ENCODE peak calls at places on chromosomes 1 and 21, in five cellular contexts. I, E, P, M and G are unnamed samples.

GRCh38 chr21:36419996-36420395 is 34.8 kb downstream of the CHAF1B start:
- DNase-seq in I (peak; percentile 63), M (no peak), E (peak; percentile 91), P (peak; percentile 92), G (peak; percentile 84)

GRCh38 chr1:174659823-174660222 is 212.1 kb downstream of the GPR52 start:
- DNase-seq in M (no peak), P (peak; percentile 61), E (no peak), I (peak; percentile 4), G (no peak)

GRCh38 chr1:15381805-15382204 is 27.9 kb upstream of the EFHD2 start:
- DNase-seq in M (no peak), I (no peak), E (no peak), P (no peak), G (no peak)

GRCh38 chr1:115400891-115401290 is 62.8 kb upstream of the NGF start:
- DNase-seq in M (no peak), I (no peak), E (no peak), P (no peak), G (no peak)

GRCh38 chr21:26212220-26212619 is 41.6 kb upstream of the APP start:
- DNase-seq in P (no peak), I (no peak), M (no peak), E (no peak), G (no peak)

GRCh38 chr1:225882008-225882698 is at the start of gene TMEM63A:
- DNase-seq in I (peak; percentile 82), E (peak; percentile 97), M (peak; percentile 40), P (peak; percentile 76), G (peak; percentile 92)

GRCh38 chr1:235557495-235557894 is 53.2 kb upstream of the B3GALNT2 start:
- DNase-seq in P (no peak), M (no peak), I (no peak), E (peak; percentile 53), G (no peak)

GRCh38 chr1:68975534-68975933 is 478.7 kb upstream of the DEPDC1 start:
- DNase-seq in P (no peak), I (no peak), M (no peak), E (no peak), G (no peak)

GRCh38 chr1:201608635-201609395 is 69.9 kb downstream of the NAV1 start:
- DNase-seq in M (no peak), E (no peak), I (no peak), P (peak; percentile 29), G (no peak)

GRCh38 chr1:72399807-72400206 is 117.5 kb upstream of the NEGR1 start:
- DNase-seq in P (no peak), M (no peak), E (no peak), I (no peak), G (no peak)

GRCh38 chr21:21148009-21148408 is 149.8 kb downstream of the NCAM2 start:
- DNase-seq in E (no peak), M (no peak), P (no peak), I (no peak), G (no peak)

GRCh38 chr1:153919879-153920852 is 2.6 kb downstream of the GATAD2B start:
- DNase-seq in E (no peak), P (peak; percentile 42), M (no peak), I (no peak), G (no peak)

GRCh38 chr21:45142469-45142868 is 68.1 kb downstream of the ADARB1 start:
- DNase-seq in M (no peak), P (peak; percentile 84), E (no peak), I (no peak), G (no peak)

GRCh38 chr1:211579434-211580302 is 707 bp upstream of the SLC30A1 start:
- DNase-seq in M (no peak), P (peak; percentile 23), E (no peak), I (peak; percentile 87), G (peak; percentile 48)

GRCh38 chr1:174262747-174263241 is 103.5 kb downstream of the RABGAP1L start:
- DNase-seq in E (peak; percentile 42), I (peak; percentile 46), P (peak; percentile 65), M (peak; percentile 11), G (peak; percentile 53)

GRCh38 chr1:158019177-158019868 is 25.9 kb downstream of the KIRREL1 start:
- DNase-seq in M (no peak), P (peak; percentile 94), I (peak; percentile 42), E (no peak), G (peak; percentile 76)

GRCh38 chr1:217090073-217090911 is 367.1 kb upstream of the ESRRG start:
- DNase-seq in E (no peak), I (no peak), P (no peak), M (no peak), G (no peak)

GRCh38 chr1:206540044-206540758 is 32.9 kb downstream of the RASSF5 start:
- DNase-seq in I (no peak), P (no peak), M (no peak), E (no peak), G (no peak)

GRCh38 chr1:163174524-163175437 is 27.9 kb downstream of the RGS5 start:
- DNase-seq in P (peak; percentile 65), I (peak; percentile 20), M (no peak), E (peak; percentile 16), G (peak; percentile 26)

GRCh38 chr1:111110197-111110899 is 29.5 kb downstream of the DRAM2 start:
- DNase-seq in M (no peak), I (peak; percentile 77), E (no peak), P (peak; percentile 41), G (no peak)

GRCh38 chr1:204286323-204286714 is 72.5 kb upstream of the GOLT1A start:
- DNase-seq in M (no peak), I (no peak), E (no peak), P (no peak), G (no peak)

GRCh38 chr1:231663211-231663792 is 36.7 kb downstream of the DISC1 start:
- DNase-seq in M (no peak), E (no peak), P (peak; percentile 46), I (peak; percentile 41), G (no peak)

GRCh38 chr1:63829349-63830327 is 55.8 kb downstream of the ROR1 start:
- DNase-seq in I (no peak), M (no peak), P (no peak), E (no peak), G (no peak)

GRCh38 chr1:1678581-1679380 is 13.8 kb downstream of the SLC35E2B start:
- DNase-seq in P (no peak), M (peak; percentile 23), I (peak; percentile 86), E (peak; percentile 67), G (peak; percentile 12)

GRCh38 chr1:33455537-33456301 is 16.7 kb upstream of the ZSCAN20 start:
- DNase-seq in I (peak; percentile 26), M (no peak), E (peak; percentile 50), P (peak; percentile 90), G (peak; percentile 69)

GRCh38 chr1:54334996-54335395 is 71.2 kb downstream of the SSBP3 start:
- DNase-seq in M (no peak), E (no peak), I (no peak), P (peak; percentile 85), G (no peak)

GRCh38 chr1:229554886-229555621 is 3.5 kb downstream of the ABCB10 start:
- DNase-seq in E (peak; percentile 93), M (no peak), P (no peak), I (no peak), G (no peak)

GRCh38 chr1:221557024-221557423 is 184.9 kb downstream of the DUSP10 start:
- DNase-seq in I (no peak), E (no peak), M (no peak), P (no peak), G (no peak)

GRCh38 chr21:15004721-15005370 is 60.0 kb downstream of the NRIP1 start:
- DNase-seq in M (no peak), I (no peak), P (peak; percentile 73), E (no peak), G (no peak)

GRCh38 chr1:27650527-27651175 is 15.7 kb upstream of the FGR start:
- DNase-seq in E (no peak), M (no peak), I (peak; percentile 43), P (peak; percentile 70), G (no peak)

GRCh38 chr1:157671895-157672294 is 28.7 kb downstream of the FCRL3 start:
- DNase-seq in E (no peak), I (no peak), M (no peak), P (no peak), G (no peak)

GRCh38 chr21:29819675-29820337 is 120.0 kb downstream of the GRIK1 start:
- DNase-seq in P (no peak), E (no peak), M (no peak), I (no peak), G (no peak)

GRCh38 chr1:66373072-66373685 is 160.8 kb upstream of the SGIP1 start:
- DNase-seq in I (no peak), P (no peak), E (no peak), M (no peak), G (no peak)

GRCh38 chr1:39892611-39893595 is 8.8 kb downstream of the MYCL start:
- DNase-seq in I (peak; percentile 23), P (peak; percentile 81), M (no peak), E (peak; percentile 67), G (peak; percentile 22)

GRCh38 chr1:110119843-110120242 is 7.6 kb downstream of the UBL4B start:
- DNase-seq in P (no peak), E (no peak), I (no peak), M (no peak), G (no peak)

GRCh38 chr21:38950388-38951094 is 144.8 kb downstream of the ETS2 start:
- DNase-seq in I (no peak), M (no peak), P (peak; percentile 49), E (no peak), G (no peak)
- TF ChIP-seq SMC3 in I (no peak), M (no peak), P (no peak), E (no peak), G (no peak)

GRCh38 chr21:43826623-43826974 is 37.2 kb downstream of the RRP1 start:
- DNase-seq in I (no peak), P (no peak), E (no peak), M (no peak), G (no peak)
- TF ChIP-seq POLR2A in I (no peak), P (no peak), E (no peak), M (no peak), G (no peak)

DNA sequence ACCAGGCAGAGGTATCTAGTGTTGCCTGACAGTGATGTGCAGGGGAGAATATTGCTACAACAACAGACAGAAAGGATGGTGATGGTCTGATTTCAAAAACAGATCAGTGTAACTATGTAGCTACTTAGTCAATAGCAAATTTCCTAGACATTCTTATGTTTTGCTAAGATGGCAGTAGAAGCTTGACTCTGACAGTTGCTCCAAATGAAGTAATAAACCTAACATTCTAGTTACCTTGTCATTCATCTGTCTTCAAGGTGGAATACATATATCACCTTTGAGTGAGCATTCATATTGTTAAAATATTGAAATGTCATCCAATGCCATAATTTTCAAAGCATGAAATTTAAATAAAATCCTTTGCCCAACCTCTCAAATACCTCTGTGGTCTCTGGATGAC is 617.4 kb downstream of the USP25 start:
- DNase-seq in E (no peak), I (no peak), M (no peak), P (no peak), G (no peak)
- TF ChIP-seq SMC3 in E (no peak), I (no peak), M (no peak), P (no peak), G (no peak)

GRCh38 chr1:47181095-47181954 is 8.5 kb downstream of the PDZK1IP1 start:
- DNase-seq in I (no peak), M (no peak), E (peak; percentile 99), P (no peak), G (no peak)

GRCh38 chr1:47180603-47181094 is 9.2 kb downstream of the PDZK1IP1 start:
- DNase-seq in P (no peak), M (no peak), E (no peak), I (no peak), G (no peak)

GRCh38 chr1:47179023-47179987 is 10.5 kb downstream of the PDZK1IP1 start:
- DNase-seq in I (peak; percentile 89), P (peak; percentile 91), M (peak; percentile 60), E (peak; percentile 86), G (peak; percentile 92)

GRCh38 chr1:47178665-47179022 is 11.2 kb downstream of the PDZK1IP1 start:
- DNase-seq in E (no peak), P (no peak), M (no peak), I (no peak), G (no peak)

GRCh38 chr1:47179988-47180563 is 9.8 kb downstream of the PDZK1IP1 start:
- DNase-seq in I (no peak), E (no peak), P (no peak), M (no peak), G (no peak)
- TF ChIP-seq POLR2A in I (no peak), E (no peak), P (no peak), M (no peak), G (no peak)